ENCODE peak calls at places on chromosomes 7 and 10, in six cellular contexts. M, S, E, G, F and L are unnamed samples.

GRCh38 chr7:55375237-55375636 is 10.1 kb downstream of the LANCL2 start:
- DNase-seq in M (no peak), S (no peak), E (no peak), G (no peak), F (no peak), L (no peak)

GRCh38 chr7:24858108-24858977 is 101.1 kb upstream of the GSDME start:
- DNase-seq in M (no peak), S (no peak), E (no peak), G (no peak), F (no peak), L (no peak)

GRCh38 chr10:22335204-22335956 is 9.9 kb upstream of the SPAG6 start:
- DNase-seq in M (no peak), S (no peak), E (peak), G (peak), F (no peak), L (no peak)

GRCh38 chr10:47107226-47107625 is 192.8 kb upstream of the GDF10 start:
- DNase-seq in M (no peak), S (no peak), E (no peak), G (no peak), F (no peak), L (no peak)

GRCh38 chr10:115921795-115922194 is 351.2 kb downstream of the GFRA1 start:
- DNase-seq in M (no peak), S (no peak), E (no peak), G (no peak), F (no peak), L (no peak)

GRCh38 chr7:81534996-81535395 is 234.9 kb downstream of the HGF start:
- DNase-seq in M (no peak), S (no peak), E (no peak), G (no peak), F (no peak), L (no peak)

GRCh38 chr10:60237977-60238376 is 151.7 kb downstream of the ANK3 start:
- DNase-seq in M (no peak), S (no peak), E (no peak), G (no peak), F (no peak), L (no peak)

GRCh38 chr7:92678291-92678920 is 88.2 kb upstream of the FAM133B start:
- DNase-seq in M (no peak), S (no peak), E (no peak), G (no peak), F (no peak), L (no peak)

GRCh38 chr10:133159950-133160812 is at the start of gene KNDC1:
- DNase-seq in M (peak), S (no peak), E (no peak), G (peak), F (no peak), L (no peak)

GRCh38 chr7:44489955-44490350 is 505 bp downstream of the NUDCD3 start:
- DNase-seq in M (no peak), S (no peak), E (no peak), G (no peak), F (no peak), L (no peak)

GRCh38 chr7:91310829-91311460 is 46.7 kb downstream of the FZD1 start:
- DNase-seq in M (no peak), S (no peak), E (no peak), G (no peak), F (peak), L (peak)

GRCh38 chr10:118908487-118909280 is 120.8 kb upstream of the NANOS1 start:
- DNase-seq in M (no peak), S (no peak), E (no peak), G (no peak), F (no peak), L (no peak)

GRCh38 chr7:99720370-99721128 is 14.4 kb downstream of the CYP3A7 start:
- DNase-seq in M (no peak), S (no peak), E (no peak), G (no peak), F (no peak), L (no peak)

GRCh38 chr10:126634915-126635314 is 35.6 kb downstream of the C10orf90 start:
- DNase-seq in M (no peak), S (peak), E (no peak), G (no peak), F (peak), L (peak)

GRCh38 chr7:105678811-105679495 is 97.7 kb upstream of the EFCAB10 start:
- DNase-seq in M (no peak), S (peak), E (peak), G (peak), F (no peak), L (no peak)

GRCh38 chr7:93015193-93016084 is 102.3 kb downstream of the SAMD9 start:
- DNase-seq in M (no peak), S (no peak), E (no peak), G (no peak), F (no peak), L (no peak)

GRCh38 chr10:124990671-124991625 is 49.0 kb downstream of the ZRANB1 start:
- DNase-seq in M (peak), S (no peak), E (no peak), G (no peak), F (no peak), L (no peak)